ENCODE peak calls at places on chromosomes 1 and 21, in eight cellular contexts. M, G, N, B, Y, I, D and J are unnamed samples.

GRCh38 chr1:1899266-1899966 is 8.5 kb upstream of the GNB1 start:
- DNase-seq in M (no peak), G (no peak), N (no peak), B (no peak), Y (no peak), I (no peak), D (no peak), J (no peak)

GRCh38 chr1:111948209-111949131 is 41.0 kb downstream of the KCND3 start:
- DNase-seq in M (no peak), G (peak), N (no peak), B (no peak), Y (no peak), I (no peak), D (no peak), J (no peak)

GRCh38 chr1:15053091-15053657 is 100.4 kb upstream of the TMEM51 start:
- DNase-seq in M (no peak), G (no peak), N (no peak), B (no peak), Y (no peak), I (no peak), D (no peak), J (no peak)

GRCh38 chr1:206503591-206504362 is 3.6 kb upstream of the RASSF5 start:
- DNase-seq in M (no peak), G (peak), N (peak), B (peak), Y (peak), I (no peak), D (peak), J (peak)

GRCh38 chr1:225733254-225733653 is 44.4 kb upstream of the SRP9 start:
- DNase-seq in M (no peak), G (no peak), N (no peak), B (no peak), Y (no peak), I (no peak), D (no peak), J (no peak)

GRCh38 chr21:36860736-36861594 is 105.5 kb downstream of the HLCS start:
- DNase-seq in M (no peak), G (peak), N (peak), B (peak), Y (peak), I (no peak), D (peak), J (peak)

GRCh38 chr1:54460861-54461382 is 54.7 kb upstream of the SSBP3 start:
- DNase-seq in M (no peak), G (no peak), N (no peak), B (no peak), Y (no peak), I (peak), D (no peak), J (no peak)

GRCh38 chr1:54053745-54054437 is 483 bp downstream of the TCEANC2 start:
- DNase-seq in M (no peak), G (peak), N (no peak), B (no peak), Y (peak), I (no peak), D (peak), J (no peak)

DNA sequence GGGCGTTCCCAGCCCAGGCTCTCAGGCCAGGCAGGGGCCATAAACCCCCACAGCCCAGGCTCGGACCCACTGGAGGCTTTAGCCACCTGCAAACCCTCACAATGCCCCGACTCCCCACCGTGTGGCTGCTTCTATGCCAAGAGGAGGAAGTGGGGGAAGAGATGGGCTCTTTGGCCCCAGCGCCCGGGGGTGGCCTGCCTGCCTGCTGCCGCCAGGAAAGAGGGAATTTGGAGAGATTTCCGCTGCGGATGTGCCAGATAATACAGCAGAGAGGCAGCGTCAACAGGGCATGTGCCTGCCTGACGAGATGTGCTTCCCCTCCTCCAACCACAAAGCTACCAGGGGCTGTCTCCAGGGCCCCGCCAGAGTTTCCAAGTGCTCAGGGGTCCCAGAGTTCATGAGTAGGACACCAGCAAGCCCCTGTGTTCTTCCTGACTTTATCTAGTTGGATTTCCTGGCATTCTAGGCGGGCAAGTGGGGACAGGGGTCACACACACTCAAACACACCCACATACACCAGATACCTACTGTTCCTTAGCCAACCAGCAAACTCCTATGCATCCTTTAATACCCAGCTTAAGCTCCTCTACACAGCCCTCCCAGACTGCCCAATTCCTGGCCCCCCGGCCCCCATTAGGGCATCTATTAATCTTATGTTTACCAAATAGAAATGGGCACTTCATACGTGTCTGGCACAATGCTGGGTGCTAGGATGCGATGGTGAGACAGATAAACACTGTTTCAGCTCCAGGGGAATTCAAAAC is 14.1 kb downstream of the EPHA2 start:
- DNase-seq in M (no peak), G (peak), N (no peak), B (no peak), Y (no peak), I (no peak), D (no peak), J (no peak)
- TF ChIP-seq CTCF in M (no peak), G (no peak), N (no peak), B (no peak), Y (no peak), I (no peak), D (no peak), J (no peak)

DNA sequence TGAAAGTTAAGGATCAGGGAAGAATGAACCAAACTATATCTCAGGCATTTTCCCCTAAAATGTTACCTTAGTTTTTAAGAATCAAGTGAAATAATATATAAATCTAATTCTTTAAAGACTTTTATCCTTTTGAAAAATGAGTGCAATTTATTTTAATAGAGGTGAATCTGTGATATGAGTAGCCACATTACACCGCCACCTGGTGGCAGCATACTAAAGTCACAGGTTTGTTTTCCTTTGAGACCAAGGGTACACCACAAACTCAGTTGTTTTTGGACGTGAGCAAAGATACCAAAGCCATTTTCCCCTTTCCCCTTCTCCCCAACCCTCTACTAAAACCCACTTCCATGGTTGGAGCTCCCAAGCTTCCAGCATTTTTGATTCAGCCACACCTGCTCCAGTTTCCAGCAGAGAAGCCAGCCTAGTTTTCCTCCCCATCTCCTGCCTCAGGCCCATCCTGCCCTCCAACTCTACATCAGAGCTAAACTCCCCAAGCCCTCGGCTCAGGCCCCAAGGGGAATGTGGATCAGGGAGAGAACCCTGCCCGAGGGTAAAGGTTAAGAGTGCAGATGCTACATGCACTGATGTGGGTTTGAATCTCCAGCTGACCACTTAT is 22.9 kb upstream of the LDLRAP1 start:
- DNase-seq in M (peak), G (peak), N (peak), B (peak), Y (peak), I (peak), D (peak), J (peak)
- H3K4me3 ChIP-seq in M (no peak), G (no peak), N (no peak), B (no peak), Y (no peak), I (no peak), D (no peak), J (no peak)

GRCh38 chr1:204837440-204838084 is 33.1 kb upstream of the NFASC start:
- DNase-seq in M (no peak), G (peak), N (peak), B (peak), Y (peak), I (no peak), D (peak), J (peak)
- TF ChIP-seq CTCF in M (no peak), G (peak), N (no peak), B (peak), Y (no peak), I (no peak), D (no peak), J (peak)

GRCh38 chr1:246434335-246434734 is 72.7 kb downstream of the SMYD3 start:
- DNase-seq in M (no peak), G (no peak), N (no peak), B (no peak), Y (no peak), I (no peak), D (no peak), J (no peak)

GRCh38 chr1:246425895-246426294 is 81.2 kb downstream of the SMYD3 start:
- DNase-seq in M (no peak), G (no peak), N (no peak), B (no peak), Y (no peak), I (no peak), D (no peak), J (no peak)

GRCh38 chr1:246427611-246428010 is 79.5 kb downstream of the SMYD3 start:
- DNase-seq in M (no peak), G (peak), N (no peak), B (no peak), Y (no peak), I (no peak), D (no peak), J (no peak)

GRCh38 chr1:246425139-246425794 is 81.8 kb downstream of the SMYD3 start:
- DNase-seq in M (no peak), G (no peak), N (no peak), B (no peak), Y (no peak), I (no peak), D (no peak), J (no peak)

GRCh38 chr1:246428542-246429308 is 78.4 kb downstream of the SMYD3 start:
- DNase-seq in M (no peak), G (peak), N (no peak), B (peak), Y (peak), I (no peak), D (peak), J (peak)
- H3K4me3 ChIP-seq in M (no peak), G (no peak), N (no peak), B (no peak), Y (peak), I (no peak), D (no peak), J (no peak)

GRCh38 chr1:150874455-150875196 is 1.8 kb downstream of the ARNT start:
- DNase-seq in M (no peak), G (peak), N (no peak), B (no peak), Y (no peak), I (no peak), D (no peak), J (no peak)

GRCh38 chr1:150872572-150872971 is 3.8 kb downstream of the ARNT start:
- DNase-seq in M (no peak), G (no peak), N (no peak), B (no peak), Y (no peak), I (no peak), D (no peak), J (no peak)

GRCh38 chr1:150873521-150873920 is 2.9 kb downstream of the ARNT start:
- DNase-seq in M (no peak), G (no peak), N (no peak), B (no peak), Y (no peak), I (no peak), D (no peak), J (no peak)

GRCh38 chr1:150875197-150876110 is 945 bp downstream of the ARNT start:
- DNase-seq in M (no peak), G (no peak), N (peak), B (no peak), Y (no peak), I (no peak), D (peak), J (no peak)

DNA sequence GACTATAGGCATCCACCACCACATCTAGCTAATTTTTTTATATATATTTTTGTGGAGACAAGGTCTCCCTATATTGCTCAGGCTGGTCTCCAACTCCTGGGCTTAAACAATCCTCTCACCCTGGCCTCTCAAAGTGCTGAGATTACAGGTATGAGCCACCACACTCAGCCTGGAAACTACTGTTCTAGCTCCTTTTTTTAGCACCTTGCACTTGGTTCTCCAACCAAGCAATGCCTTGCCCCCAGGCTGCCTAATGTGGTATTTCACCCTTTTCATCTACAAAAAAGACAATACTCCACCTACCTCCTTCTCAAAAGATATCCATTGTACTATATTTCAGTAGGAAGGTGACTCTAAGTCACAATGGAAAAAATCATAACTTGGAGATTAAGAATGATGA is 6.7 kb downstream of the ARNT start:
- DNase-seq in M (no peak), G (no peak), N (no peak), B (no peak), Y (no peak), I (no peak), D (no peak), J (no peak)
- TF ChIP-seq CTCF in M (no peak), G (peak), N (no peak), B (no peak), Y (no peak), I (no peak), D (no peak), J (no peak)

DNA sequence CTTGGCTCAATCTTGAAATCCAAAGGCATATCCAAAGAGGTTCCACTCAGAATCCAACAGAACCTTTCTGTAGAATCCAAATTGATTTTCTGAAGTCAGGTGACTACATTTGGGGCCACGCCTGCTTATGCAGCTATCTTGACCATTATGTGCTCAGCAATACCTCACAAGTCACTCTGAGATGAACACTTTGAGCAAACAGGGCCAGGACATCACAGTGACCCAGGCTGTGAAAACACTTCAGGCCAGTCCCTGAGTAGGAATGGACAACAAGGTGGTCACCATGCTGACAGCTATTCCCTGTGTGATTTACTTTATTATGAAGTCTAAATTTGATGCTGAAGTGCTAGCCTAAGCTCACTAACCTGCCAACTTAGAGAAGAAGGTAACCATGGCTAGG is at the start of gene AKNAD1:
- DNase-seq in M (no peak), G (no peak), N (no peak), B (no peak), Y (no peak), I (no peak), D (no peak), J (no peak)
- H3K4me3 ChIP-seq in M (no peak), G (no peak), N (no peak), B (no peak), Y (no peak), I (no peak), D (no peak), J (no peak)

GRCh38 chr1:207847116-207847515 is 63.8 kb downstream of the CD34 start:
- DNase-seq in M (peak), G (no peak), N (no peak), B (no peak), Y (no peak), I (no peak), D (peak), J (peak)
- TF ChIP-seq CTCF in M (no peak), G (no peak), N (no peak), B (no peak), Y (no peak), I (no peak), D (no peak), J (no peak)

DNA sequence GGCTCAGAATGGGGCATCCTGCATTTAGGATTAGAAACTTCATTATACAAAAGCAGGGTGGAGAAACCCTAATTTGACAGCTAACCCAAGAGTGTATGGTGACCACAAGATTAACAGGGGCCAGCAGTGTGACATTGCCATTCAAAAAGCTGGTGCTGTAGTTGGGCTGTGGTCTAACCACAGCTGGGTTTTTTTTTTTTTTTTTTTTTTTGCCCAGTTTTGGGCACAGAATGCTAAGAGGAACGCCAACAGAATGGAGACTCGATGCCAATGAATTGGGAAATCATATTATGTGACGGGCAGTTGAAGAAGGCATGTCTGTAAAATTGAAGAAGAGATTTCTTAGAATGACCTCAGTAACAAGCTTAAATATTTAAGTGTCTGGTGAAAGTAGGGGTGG is 58.4 kb downstream of the NFIA start:
- DNase-seq in M (no peak), G (no peak), N (no peak), B (no peak), Y (no peak), I (no peak), D (no peak), J (no peak)
- H3K4me3 ChIP-seq in M (no peak), G (no peak), N (no peak), B (no peak), Y (no peak), I (no peak), D (no peak), J (no peak)

DNA sequence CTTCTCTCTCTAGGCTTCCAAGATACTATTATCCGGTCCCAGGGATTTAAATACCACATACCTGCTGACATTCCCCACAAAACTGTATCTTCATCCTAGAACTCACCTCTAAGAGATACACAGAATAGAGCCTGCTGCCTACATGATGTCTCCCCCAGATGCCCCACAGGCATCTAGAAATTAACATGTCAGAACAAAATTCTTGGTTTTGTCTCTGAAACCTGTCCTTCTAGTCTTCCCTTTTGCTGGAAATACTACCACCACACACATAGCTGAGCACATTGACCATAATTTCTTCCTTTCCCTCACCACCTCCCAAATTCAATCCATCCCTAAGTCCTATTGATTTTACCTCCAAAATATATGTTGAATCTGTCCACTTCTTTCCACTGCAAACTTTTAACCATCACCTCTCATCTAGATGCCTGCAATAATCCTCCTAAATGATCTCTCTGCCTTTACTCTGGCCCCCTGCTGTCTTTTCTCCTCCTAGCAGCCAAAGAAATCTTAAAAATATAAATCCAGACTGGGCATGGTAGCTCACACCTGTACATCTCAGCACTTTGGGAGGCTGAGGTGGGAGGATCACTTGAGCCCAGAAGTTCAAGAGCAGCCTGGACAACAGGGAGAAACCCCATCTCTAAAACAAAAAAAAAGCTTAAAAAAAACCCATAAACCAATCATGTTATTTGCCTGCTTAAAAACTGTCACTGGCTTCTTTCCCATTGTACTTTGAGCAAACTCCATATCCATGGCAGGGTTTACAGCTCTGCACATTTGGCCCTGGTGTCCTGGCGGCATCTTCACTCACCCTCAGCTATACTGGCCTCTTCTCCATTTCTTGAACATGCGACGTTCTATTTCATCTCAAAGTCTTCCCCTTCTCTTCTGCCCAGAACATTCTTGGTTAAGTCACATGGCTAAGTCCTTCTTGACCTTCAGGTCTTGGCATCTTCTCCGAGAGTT is 6.2 kb upstream of the FAM76A start:
- DNase-seq in M (no peak), G (peak), N (no peak), B (no peak), Y (peak), I (no peak), D (peak), J (no peak)
- TF ChIP-seq CTCF in M (peak), G (peak), N (no peak), B (peak), Y (peak), I (peak), D (peak), J (peak)

DNA sequence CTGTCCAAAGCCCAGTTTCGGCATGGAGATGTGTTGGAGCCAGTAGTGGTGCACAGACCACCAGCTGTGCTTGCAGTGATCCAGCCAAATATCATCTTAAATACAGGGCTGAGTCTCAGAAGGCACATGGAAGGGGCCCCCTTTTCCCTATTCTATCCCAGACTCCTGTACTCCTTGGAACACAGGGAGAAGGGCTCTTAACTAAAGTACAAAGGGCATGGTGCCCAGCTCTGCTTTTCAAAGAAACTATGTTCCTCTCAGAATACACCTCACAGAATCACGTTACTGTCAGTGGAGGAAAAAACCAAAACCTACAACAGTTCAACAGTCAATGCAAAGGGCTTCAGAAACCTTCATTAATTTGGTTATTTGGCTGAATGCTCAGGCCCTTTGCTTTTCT is 180.6 kb upstream of the C1orf105 start:
- DNase-seq in M (no peak), G (no peak), N (no peak), B (no peak), Y (no peak), I (no peak), D (no peak), J (no peak)
- H3K4me3 ChIP-seq in M (no peak), G (no peak), N (no peak), B (no peak), Y (no peak), I (no peak), D (no peak), J (no peak)